ENCODE peak calls at places on chromosome 1, in four cellular contexts. I, K, Y and B are unnamed samples.

GRCh38 chr1:5864256-5864655 is 128.0 kb downstream of the NPHP4 start:
- DNase-seq in I (no peak), K (no peak), Y (no peak), B (no peak)

GRCh38 chr1:31848381-31848897 is 32.6 kb upstream of the SPOCD1 start:
- DNase-seq in I (no peak), K (no peak), Y (no peak), B (no peak)

GRCh38 chr1:234699795-234700665 is 90.1 kb upstream of the IRF2BP2 start:
- DNase-seq in I (peak), K (no peak), Y (no peak), B (peak)

GRCh38 chr1:187051618-187052232 is 223.0 kb downstream of the PLA2G4A start:
- DNase-seq in I (peak), K (no peak), Y (peak), B (peak)

GRCh38 chr1:180247061-180247460 is 17.0 kb downstream of the LHX4 start:
- DNase-seq in I (no peak), K (no peak), Y (no peak), B (no peak)

GRCh38 chr1:200917291-200917817 is 22.7 kb downstream of the INAVA start:
- DNase-seq in I (peak), K (no peak), Y (no peak), B (no peak)

GRCh38 chr1:168088511-168089325 is 48.0 kb downstream of the GPR161 start:
- DNase-seq in I (no peak), K (no peak), Y (no peak), B (no peak)

GRCh38 chr1:36773827-36774541 is 260.3 kb downstream of the GRIK3 start:
- DNase-seq in I (no peak), K (no peak), Y (no peak), B (no peak)

GRCh38 chr1:147669475-147670318 is 627 bp downstream of the ACP6 start:
- DNase-seq in I (peak), K (peak), Y (peak), B (peak)
- TF ChIP-seq CTCF in I (no peak), K (no peak), Y (no peak), B (no peak)

GRCh38 chr1:8478566-8478965 is 160.7 kb downstream of the SLC45A1 start:
- DNase-seq in I (no peak), K (no peak), Y (no peak), B (no peak)
- TF ChIP-seq CTCF in I (no peak), K (no peak), Y (no peak), B (no peak)

GRCh38 chr1:224434447-224435317 is at the start of gene WDR26:
- DNase-seq in I (peak), K (peak), Y (peak), B (peak)
- TF ChIP-seq CTCF in I (no peak), K (no peak), Y (no peak), B (peak)

GRCh38 chr1:48450505-48450904 is 21.5 kb downstream of the SPATA6 start:
- DNase-seq in I (no peak), K (no peak), Y (no peak), B (no peak)
- TF ChIP-seq CTCF in I (no peak), K (no peak), Y (no peak), B (peak)